ENCODE peak calls at places on chromosomes 16 and 17, in ten cellular contexts. B, Q, X, P, U, N, T, I, F and S are unnamed samples. For H3K9me3, the result is how much of the 10 kb centered on the place peaks cover.

GRCh38 chr16:4425378-4426020 is at the start of gene DNAJA3:
- DNase-seq in B (peak), N (peak), T (peak), P (peak), F (peak), X (peak), U (peak), I (peak), Q (peak), S (peak)

GRCh38 chr17:79353548-79353947 is 257.3 kb downstream of the RBFOX3 start:
- DNase-seq in T (no peak), X (no peak), Q (no peak), F (no peak), N (no peak), B (no peak), P (no peak), I (no peak), U (no peak), S (no peak)

GRCh38 chr17:9185142-9185541 is 163.8 kb downstream of the NTN1 start:
- DNase-seq in F (no peak), B (no peak), Q (no peak), U (no peak), N (no peak), P (no peak), X (no peak), T (no peak), I (no peak), S (no peak)

GRCh38 chr16:85002643-85003042 is 8.7 kb downstream of the ZDHHC7 start:
- DNase-seq in U (no peak), X (no peak), N (no peak), P (no peak), Q (peak), I (no peak), T (no peak), F (peak), B (no peak), S (no peak)

GRCh38 chr17:33115351-33115750 is 123.7 kb downstream of the SPACA3 start:
- DNase-seq in P (no peak), U (no peak), I (no peak), N (no peak), F (no peak), X (no peak), B (peak), T (no peak), Q (no peak), S (no peak)

GRCh38 chr17:4893721-4894560 is 5.4 kb upstream of the C17orf107 start:
- DNase-seq in T (no peak), F (no peak), P (no peak), Q (no peak), N (no peak), B (no peak), X (no peak), U (no peak), I (no peak), S (no peak)

GRCh38 chr17:58677204-58677880 is 14.5 kb downstream of the TEX14 start:
- DNase-seq in F (no peak), P (no peak), I (no peak), U (peak), B (no peak), X (no peak), Q (no peak), T (no peak), N (no peak), S (no peak)

GRCh38 chr17:41150026-41150425 is 401 bp upstream of the KRTAP4-5 start:
- DNase-seq in U (no peak), Q (no peak), T (no peak), X (no peak), F (no peak), N (no peak), B (peak), I (no peak), P (no peak), S (no peak)

GRCh38 chr16:15539197-15539596 is 103.8 kb downstream of the MARF1 start:
- DNase-seq in B (no peak), Q (peak), X (no peak), T (peak), I (no peak), P (peak), F (no peak), N (no peak), U (no peak), S (no peak)

GRCh38 chr17:80645706-80646325 is 101.2 kb downstream of the RPTOR start:
- DNase-seq in P (no peak), N (no peak), I (no peak), Q (no peak), X (no peak), U (no peak), T (no peak), F (no peak), B (no peak), S (no peak)

GRCh38 chr17:81915331-81915730 is 2.6 kb downstream of the SIRT7 start:
- DNase-seq in P (no peak), F (no peak), B (no peak), T (no peak), I (no peak), U (no peak), N (no peak), X (no peak), Q (no peak), S (no peak)
- H3K27ac ChIP-seq in P (no peak), F (no peak), B (no peak), T (peak), I (no peak), U (no peak), N (no peak), X (no peak), Q (no peak), S (no peak)

GRCh38 chr16:63943568-63943967 is 1178.3 kb downstream of the CDH11 start:
- DNase-seq in N (no peak), P (no peak), Q (no peak), I (no peak), F (no peak), U (no peak), B (no peak), T (no peak), X (no peak), S (no peak)

GRCh38 chr16:63947022-63947421 is 1174.8 kb downstream of the CDH11 start:
- DNase-seq in Q (no peak), I (no peak), F (no peak), T (no peak), N (no peak), B (no peak), U (no peak), X (no peak), P (no peak), S (no peak)

DNA sequence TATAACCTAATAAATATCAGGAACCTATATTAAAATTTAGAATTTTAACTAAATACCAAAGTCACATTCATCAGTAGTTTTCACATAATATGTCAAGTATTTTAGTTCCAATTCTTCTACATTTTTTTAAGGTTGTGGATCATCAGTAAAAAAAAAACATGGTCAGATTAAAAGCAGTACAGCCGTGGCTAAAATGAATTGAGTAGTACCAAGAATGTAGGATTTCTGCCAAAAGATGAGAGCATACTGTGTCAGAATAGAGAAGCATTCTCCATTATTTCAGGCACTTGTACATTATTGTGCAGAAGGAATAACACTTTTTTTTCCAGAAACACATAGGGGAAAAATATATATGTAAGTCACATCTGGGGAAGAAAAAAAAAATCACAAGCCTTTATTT is 1176.1 kb downstream of the CDH11 start:
- DNase-seq in T (no peak), B (no peak), P (no peak), Q (no peak), X (no peak), N (no peak), U (peak), I (no peak), F (no peak), S (no peak)
- H3K9me3 ChIP-seq in T (under half), B (under half), P (under half), Q (under half), X (under half), N (under half), U (under half), I (under half), F (under half), S (under half)

GRCh38 chr17:31511176-31511540 is 119.7 kb downstream of the RAB11FIP4 start:
- DNase-seq in X (no peak), P (no peak), B (no peak), F (no peak), I (peak), T (no peak), N (no peak), U (no peak), Q (peak), S (no peak)

GRCh38 chr17:31509805-31510177 is 118.3 kb downstream of the RAB11FIP4 start:
- DNase-seq in P (no peak), Q (no peak), T (no peak), X (no peak), B (no peak), F (peak), N (no peak), U (no peak), I (peak), S (no peak)

GRCh38 chr17:31509095-31509804 is 117.8 kb downstream of the RAB11FIP4 start:
- DNase-seq in B (peak), T (no peak), U (no peak), Q (no peak), N (no peak), I (no peak), F (no peak), P (no peak), X (no peak), S (no peak)

GRCh38 chr17:31511583-31511982 is 120.1 kb downstream of the RAB11FIP4 start:
- DNase-seq in X (no peak), B (no peak), U (no peak), P (no peak), Q (no peak), F (no peak), I (no peak), T (no peak), N (no peak), S (no peak)

DNA sequence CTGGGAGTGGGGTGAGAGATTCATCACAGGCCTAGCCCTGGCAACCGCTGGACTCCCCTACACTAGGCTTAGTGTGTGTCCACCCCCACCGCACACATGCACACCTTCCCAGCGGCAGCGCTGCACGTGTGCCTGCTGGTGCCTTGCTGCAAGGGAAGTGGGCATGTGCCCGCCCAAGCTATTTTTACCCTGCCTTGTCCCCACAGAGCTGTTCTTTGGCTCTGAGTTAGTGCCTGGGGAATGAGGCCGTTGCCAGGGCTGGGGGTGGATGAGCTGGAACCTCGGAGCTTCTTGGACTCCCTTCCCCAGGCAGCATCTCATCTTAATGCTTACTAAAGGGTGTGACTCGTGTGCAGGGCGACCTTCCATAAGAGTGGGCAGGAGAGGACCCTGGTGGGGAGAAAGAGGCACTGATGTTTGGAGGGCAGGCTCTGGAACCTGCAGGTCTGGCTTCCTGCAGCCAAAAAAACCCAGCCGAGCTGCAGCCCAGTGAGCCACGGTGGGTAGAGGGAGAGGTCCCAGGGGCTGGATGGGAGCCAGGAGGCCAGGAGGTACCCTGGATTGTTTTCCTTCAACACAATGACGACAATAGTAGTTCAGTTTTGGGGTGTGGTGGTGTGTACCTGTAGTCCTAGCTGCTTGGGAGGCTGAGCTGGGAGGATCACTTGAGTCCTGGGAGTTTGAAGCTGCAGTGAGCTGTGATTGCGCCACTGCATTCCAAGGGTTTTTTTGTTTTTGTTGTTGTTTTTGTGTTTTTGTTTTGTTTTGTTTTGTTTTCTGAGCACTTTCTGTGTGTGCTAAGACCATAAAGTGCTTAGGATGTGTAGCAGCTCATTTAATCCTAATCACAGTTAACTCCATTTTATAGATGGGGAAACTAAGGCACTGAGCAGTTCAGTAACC is 119.0 kb downstream of the RAB11FIP4 start:
- DNase-seq in B (peak), N (no peak), I (no peak), U (peak), Q (no peak), T (no peak), X (no peak), P (no peak), F (peak), S (no peak)
- H3K27ac ChIP-seq in B (no peak), N (no peak), I (peak), U (no peak), Q (no peak), T (no peak), X (no peak), P (no peak), F (peak), S (no peak)

DNA sequence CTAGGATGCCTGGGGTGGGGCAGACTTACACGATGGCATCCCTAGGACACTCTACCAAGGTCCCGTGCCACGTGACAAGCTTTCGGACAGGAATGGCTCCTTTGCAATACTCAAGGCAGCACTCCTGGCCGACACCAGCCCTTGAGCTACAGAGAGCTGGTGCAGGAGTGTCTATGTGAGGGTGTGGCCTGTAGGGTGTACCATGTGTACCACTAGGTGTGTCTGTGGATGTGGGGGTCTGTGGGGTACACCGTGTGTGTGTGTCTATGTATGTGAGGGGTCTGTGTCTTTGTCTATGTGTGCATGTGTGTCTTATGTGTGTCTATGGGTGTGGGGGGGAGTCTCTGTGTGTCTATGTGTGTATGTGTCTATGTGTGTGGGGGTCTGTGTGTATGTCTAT is 1.9 kb upstream of the TLE7 start:
- DNase-seq in X (no peak), Q (no peak), N (no peak), F (no peak), B (no peak), T (no peak), P (no peak), U (no peak), I (no peak), S (no peak)
- H3K9me3 ChIP-seq in X (under half), Q (under half), N (under half), F (under half), B (under half), T (under half), P (under half), U (under half), I (half or more), S (under half)

DNA sequence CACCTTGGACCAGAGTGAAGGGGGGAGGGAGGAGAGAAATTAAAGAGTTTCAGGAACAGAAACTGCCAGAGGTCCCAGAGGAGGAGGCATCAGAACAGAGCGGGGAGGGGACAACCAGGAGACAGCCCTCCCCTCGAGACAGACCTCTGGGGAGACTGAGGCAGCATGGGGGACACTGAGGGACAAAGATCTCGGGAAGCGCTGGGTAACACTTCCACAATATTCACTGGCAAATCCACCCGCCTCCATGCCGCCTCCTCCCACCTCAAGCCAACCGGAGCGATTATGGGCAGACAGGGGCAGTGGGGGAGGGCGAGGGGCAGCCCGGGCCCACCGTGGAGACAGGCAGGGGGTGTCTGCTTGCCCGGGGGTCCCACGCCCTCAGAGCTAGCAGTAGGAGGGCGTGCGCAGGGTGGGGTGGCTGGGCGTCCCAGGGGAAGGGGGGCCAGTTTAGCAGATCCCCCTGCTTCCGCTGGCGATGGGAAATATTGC is 1.2 kb downstream of the PCGF2 start:
- DNase-seq in T (no peak), Q (no peak), I (no peak), P (no peak), U (peak), B (no peak), X (no peak), F (no peak), N (peak), S (no peak)
- H3K27ac ChIP-seq in T (peak), Q (peak), I (peak), P (no peak), U (no peak), B (no peak), X (no peak), F (peak), N (no peak), S (no peak)

GRCh38 chr17:72878975-72879660 is 213.4 kb downstream of the SLC39A11 start:
- DNase-seq in U (no peak), Q (no peak), F (no peak), T (no peak), B (peak), X (no peak), P (no peak), N (no peak), I (no peak), S (no peak)

GRCh38 chr17:72879877-72880276 is 212.6 kb downstream of the SLC39A11 start:
- DNase-seq in P (no peak), Q (no peak), T (no peak), I (no peak), F (no peak), U (no peak), N (no peak), B (peak), X (no peak), S (no peak)

GRCh38 chr17:72876413-72876812 is 216.1 kb downstream of the SLC39A11 start:
- DNase-seq in B (no peak), Q (no peak), I (no peak), P (no peak), T (no peak), X (no peak), N (no peak), F (no peak), U (no peak), S (no peak)

GRCh38 chr17:72877348-72877747 is 215.1 kb downstream of the SLC39A11 start:
- DNase-seq in U (no peak), I (no peak), B (no peak), T (no peak), Q (no peak), F (no peak), P (no peak), N (no peak), X (no peak), S (no peak)
- H3K9me3 ChIP-seq in U (under half), I (under half), B (under half), T (under half), Q (under half), F (under half), P (under half), N (under half), X (under half), S (under half)

GRCh38 chr16:11350531-11351335 is 5.5 kb downstream of the RMI2 start:
- DNase-seq in Q (no peak), P (no peak), B (peak), I (no peak), T (no peak), U (peak), F (no peak), N (no peak), X (no peak), S (no peak)
- H3K27ac ChIP-seq in Q (peak), P (no peak), B (peak), I (peak), T (no peak), U (peak), F (no peak), N (no peak), X (no peak), S (no peak)

DNA sequence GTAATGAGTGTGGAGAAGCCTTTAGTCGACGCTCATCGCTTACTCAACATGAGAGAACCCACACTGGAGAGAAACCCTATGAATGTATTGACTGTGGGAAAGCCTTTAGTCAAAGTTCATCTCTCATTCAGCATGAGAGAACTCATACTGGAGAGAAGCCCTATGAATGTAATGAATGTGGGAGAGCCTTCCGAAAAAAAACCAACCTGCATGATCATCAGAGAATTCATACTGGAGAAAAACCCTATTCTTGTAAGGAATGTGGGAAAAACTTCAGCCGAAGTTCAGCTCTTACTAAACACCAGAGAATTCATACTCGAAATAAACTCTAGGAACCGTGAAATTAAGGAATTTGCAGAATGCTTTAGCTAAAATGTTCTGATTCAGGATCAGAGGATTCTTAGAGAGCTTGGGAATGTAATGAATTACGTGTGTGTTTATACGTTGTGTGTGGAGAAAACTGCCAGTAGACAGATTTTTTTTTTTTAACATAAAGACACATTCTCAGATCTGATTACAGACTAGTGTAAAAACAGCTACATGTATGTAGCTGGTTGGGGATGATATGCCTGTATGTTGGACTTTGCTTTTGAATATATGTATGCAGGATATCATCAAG is 25.4 kb downstream of the ZFP90 start:
- DNase-seq in U (peak), T (no peak), Q (no peak), N (no peak), I (no peak), F (no peak), X (no peak), P (no peak), B (no peak), S (no peak)
- H3K9me3 ChIP-seq in U (under half), T (half or more), Q (half or more), N (under half), I (half or more), F (half or more), X (half or more), P (half or more), B (under half), S (under half)

GRCh38 chr16:57196276-57196675 is 10.1 kb downstream of the RSPRY1 start:
- DNase-seq in P (no peak), X (no peak), T (no peak), F (no peak), B (no peak), I (no peak), Q (no peak), N (no peak), U (no peak), S (no peak)
- H3K27ac ChIP-seq in P (no peak), X (no peak), T (no peak), F (no peak), B (no peak), I (no peak), Q (no peak), N (no peak), U (no peak), S (no peak)